ENCODE peak calls at places on chromosomes 5 and 9, in eight cellular contexts. K is CD4-positive, alpha-beta T cell; A is right atrium auricular region; R is suprapubic skin; T is body of pancreas; I is GM12878; S is thoracic aorta; N is IMR-90. G is an unnamed sample. For H3K27me3, the result is how much of the 10 kb centered on the place peaks cover.

GRCh38 chr5:142922223-142922952 is 152.2 kb downstream of the ARHGAP26 start:
- DNase-seq in K (no peak), A (no peak), R (no peak), T (no peak), I (peak), S (no peak), N (peak), G (no peak)

GRCh38 chr5:40929049-40929448 is 19.8 kb downstream of the C7 start:
- DNase-seq in K (no peak), A (no peak), R (no peak), T (no peak), I (no peak), S (no peak), N (no peak), G (no peak)

GRCh38 chr9:121286973-121287721 is 19.2 kb downstream of the GSN start:
- DNase-seq in K (no peak), A (peak), R (peak), T (peak), I (no peak), S (peak), N (peak), G (peak)

GRCh38 chr9:123556464-123557435 is 200.8 kb downstream of the CRB2 start:
- DNase-seq in K (no peak), A (no peak), R (no peak), T (no peak), I (no peak), S (no peak), N (peak), G (no peak)

GRCh38 chr5:172133359-172134029 is 54.5 kb downstream of the STK10 start:
- DNase-seq in K (no peak), A (peak), R (peak), T (no peak), I (no peak), S (peak), N (peak), G (no peak)

GRCh38 chr9:137461663-137462395 is 2.7 kb upstream of the NSMF start:
- DNase-seq in K (peak), A (no peak), R (peak), T (no peak), I (peak), S (no peak), N (no peak), G (peak)

GRCh38 chr9:129313331-129313955 is 135.4 kb upstream of the IER5L start:
- DNase-seq in K (no peak), A (peak), R (peak), T (no peak), I (no peak), S (no peak), N (no peak), G (no peak)

GRCh38 chr9:86082870-86083269 is 16.5 kb downstream of the GOLM1 start:
- DNase-seq in K (no peak), A (no peak), R (no peak), T (no peak), I (no peak), S (no peak), N (no peak), G (no peak)

GRCh38 chr5:126139773-126140172 is 283.4 kb upstream of the GRAMD2B start:
- DNase-seq in K (no peak), A (no peak), R (no peak), T (no peak), I (no peak), S (no peak), N (peak), G (no peak)

GRCh38 chr5:173657745-173658422 is 41.4 kb upstream of the BOD1 start:
- DNase-seq in K (no peak), A (no peak), R (no peak), T (no peak), I (no peak), S (no peak), N (no peak), G (no peak)

GRCh38 chr5:160423025-160423554 is 1.4 kb downstream of the PTTG1 start:
- DNase-seq in K (no peak), A (no peak), R (no peak), T (no peak), I (no peak), S (no peak), N (no peak), G (no peak)

GRCh38 chr9:9998491-9999287 is 614.1 kb downstream of the PTPRD start:
- DNase-seq in K (no peak), A (no peak), R (no peak), T (no peak), I (no peak), S (no peak), N (no peak), G (no peak)

GRCh38 chr9:14313951-14314423 is at the start of gene NFIB:
- DNase-seq in K (no peak), A (no peak), R (peak), T (peak), I (no peak), S (no peak), N (peak), G (peak)

GRCh38 chr9:112809351-112809848 is 58.8 kb downstream of the SNX30 start:
- DNase-seq in K (no peak), A (no peak), R (no peak), T (no peak), I (peak), S (no peak), N (no peak), G (no peak)

GRCh38 chr5:320524-321232 is 836 bp upstream of the AHRR start:
- DNase-seq in K (no peak), A (no peak), R (peak), T (no peak), I (no peak), S (no peak), N (no peak), G (no peak)

GRCh38 chr5:24401767-24402166 is 243.0 kb downstream of the CDH10 start:
- DNase-seq in K (no peak), A (no peak), R (no peak), T (no peak), I (no peak), S (no peak), N (no peak), G (no peak)

GRCh38 chr9:94860678-94861588 is 134.4 kb downstream of the AOPEP start:
- DNase-seq in K (peak), A (no peak), R (no peak), T (no peak), I (peak), S (no peak), N (peak), G (peak)

GRCh38 chr5:151315998-151316597 is 12.5 kb upstream of the SLC36A3 start:
- DNase-seq in K (peak), A (peak), R (peak), T (peak), I (peak), S (peak), N (peak), G (peak)

GRCh38 chr5:69493235-69493925 is 790 bp downstream of the OCLN start:
- DNase-seq in K (no peak), A (no peak), R (no peak), T (peak), I (no peak), S (no peak), N (no peak), G (peak)

GRCh38 chr5:78641060-78641474 is 7.5 kb downstream of the LHFPL2 start:
- DNase-seq in K (no peak), A (no peak), R (no peak), T (no peak), I (peak), S (no peak), N (no peak), G (no peak)

GRCh38 chr5:124634228-124634819 is 112.1 kb downstream of the ZNF608 start:
- DNase-seq in K (no peak), A (no peak), R (no peak), T (no peak), I (no peak), S (no peak), N (peak), G (no peak)

DNA sequence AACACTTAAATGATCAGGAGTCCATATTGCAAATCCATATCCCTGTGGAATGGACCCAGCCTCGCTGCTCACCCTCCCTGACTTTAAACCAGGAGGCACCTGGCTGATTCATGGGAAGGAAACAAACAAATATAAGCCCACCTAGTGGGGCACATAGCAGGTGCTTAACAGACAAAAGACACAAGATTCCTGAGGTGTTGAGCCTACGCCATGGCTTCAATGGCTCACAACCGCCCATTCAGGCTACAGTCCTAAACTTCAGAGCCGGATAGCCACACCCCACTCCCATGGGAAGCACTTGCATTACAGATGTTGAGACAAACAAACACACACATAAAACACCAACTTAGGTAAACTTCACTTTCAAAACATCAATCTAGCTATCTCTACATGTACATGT is 359.9 kb downstream of the ICE1 start:
- DNase-seq in K (no peak), A (no peak), R (no peak), T (no peak), I (no peak), S (no peak), N (no peak), G (no peak)
- H3K27me3 ChIP-seq in K (under half), A (under half), R (under half), T (under half), I (under half), S (under half), N (under half), G (under half)

DNA sequence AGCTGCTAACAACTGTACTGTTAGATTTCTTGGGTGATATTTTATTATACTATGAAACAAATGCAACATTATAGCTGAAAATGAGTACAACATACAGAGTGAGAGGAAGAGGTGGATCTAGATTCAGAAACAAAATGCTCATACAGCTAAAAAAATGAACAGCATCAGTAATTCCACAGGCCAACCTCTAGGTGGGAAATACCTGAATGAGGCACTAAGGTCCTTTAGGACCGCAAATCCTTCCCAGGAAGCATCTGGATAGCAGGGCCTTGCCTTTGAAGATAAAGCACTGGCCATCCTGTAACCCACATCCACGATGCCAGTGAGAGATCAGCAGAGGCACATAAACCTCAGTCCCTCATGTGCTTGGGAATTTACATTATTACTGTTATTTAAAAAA is 310.8 kb downstream of the YTHDC2 start:
- DNase-seq in K (no peak), A (no peak), R (no peak), T (no peak), I (no peak), S (no peak), N (no peak), G (no peak)
- TF ChIP-seq CTCF in K (no peak), A (no peak), R (no peak), T (no peak), I (no peak), S (no peak), N (no peak), G (no peak)

GRCh38 chr9:91714874-91715615 is 235.0 kb downstream of the ROR2 start:
- DNase-seq in K (no peak), A (no peak), R (peak), T (no peak), I (no peak), S (no peak), N (no peak), G (no peak)

GRCh38 chr9:91718071-91718470 is 232.0 kb downstream of the ROR2 start:
- DNase-seq in K (no peak), A (no peak), R (peak), T (no peak), I (no peak), S (no peak), N (no peak), G (no peak)

GRCh38 chr9:91716815-91717214 is 233.2 kb downstream of the ROR2 start:
- DNase-seq in K (no peak), A (no peak), R (no peak), T (no peak), I (no peak), S (no peak), N (no peak), G (no peak)

GRCh38 chr9:91714020-91714721 is 235.9 kb downstream of the ROR2 start:
- DNase-seq in K (no peak), A (no peak), R (peak), T (peak), I (no peak), S (no peak), N (peak), G (peak)

GRCh38 chr9:91716239-91716638 is 233.8 kb downstream of the ROR2 start:
- DNase-seq in K (no peak), A (no peak), R (no peak), T (no peak), I (no peak), S (no peak), N (no peak), G (no peak)
- H3K27me3 ChIP-seq in K (under half), A (under half), R (under half), T (under half), I (under half), S (under half), N (under half), G (under half)

GRCh38 chr5:61357745-61358144 is 25.7 kb downstream of the ZSWIM6 start:
- DNase-seq in K (no peak), A (no peak), R (no peak), T (no peak), I (no peak), S (no peak), N (no peak), G (no peak)
- TF ChIP-seq CTCF in K (no peak), A (no peak), R (no peak), T (peak), I (peak), S (no peak), N (peak), G (peak)

DNA sequence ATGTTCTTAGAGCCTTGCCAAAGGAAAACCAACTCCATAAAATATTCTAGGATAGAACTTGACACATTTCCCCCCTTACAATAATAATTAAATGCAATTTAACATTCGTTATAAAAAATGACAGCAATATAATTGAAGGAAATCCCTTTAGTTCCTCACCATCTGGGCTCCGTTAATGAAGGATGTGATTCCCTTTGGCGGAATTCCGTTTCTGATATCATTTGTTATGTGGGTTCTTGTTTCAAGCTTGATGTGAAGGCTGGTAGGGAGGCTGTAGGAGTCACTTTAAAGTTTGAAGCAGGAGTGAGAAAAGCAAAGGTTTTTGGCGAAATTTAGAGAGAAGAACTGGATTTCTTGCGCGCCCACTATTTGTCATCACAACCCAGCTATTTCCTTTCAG is 4.0 kb downstream of the RGS7BP start:
- DNase-seq in K (no peak), A (no peak), R (no peak), T (no peak), I (no peak), S (no peak), N (no peak), G (no peak)
- H3K27me3 ChIP-seq in K (under half), A (under half), R (under half), T (under half), I (under half), S (under half), N (under half), G (under half)

DNA sequence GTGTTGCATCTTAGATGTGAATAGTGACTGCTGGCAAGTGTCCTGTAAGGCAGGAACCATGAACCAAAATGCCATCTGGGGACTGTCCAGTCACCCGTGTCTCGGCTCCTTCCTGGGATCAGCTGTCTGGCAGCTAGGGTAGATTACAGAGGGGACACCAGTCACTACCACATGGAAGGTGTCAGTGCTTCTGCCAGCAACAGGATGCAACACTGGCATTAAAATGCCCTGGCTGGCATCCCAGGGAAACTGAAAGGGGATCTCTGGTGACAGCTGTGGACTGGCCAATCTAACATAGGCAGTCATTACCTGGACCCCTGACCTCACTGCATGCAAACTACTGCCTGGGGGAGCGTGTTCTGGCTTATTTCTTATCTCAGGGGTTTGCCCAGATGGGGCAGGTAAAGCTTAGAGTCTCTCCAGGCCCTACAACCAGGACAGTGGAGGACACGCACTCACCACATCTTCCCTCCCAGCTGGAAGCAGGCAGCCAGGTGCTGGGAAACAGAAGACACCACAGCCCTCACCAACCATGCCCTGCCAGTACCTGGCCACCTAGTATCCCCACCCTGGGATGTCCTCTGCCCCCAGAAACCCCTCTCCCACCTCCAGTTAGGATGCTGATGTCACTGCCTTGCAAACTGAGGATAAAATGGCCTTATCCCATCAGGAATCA is 83.8 kb downstream of the SEMA4D start:
- DNase-seq in K (no peak), A (no peak), R (no peak), T (no peak), I (no peak), S (no peak), N (no peak), G (no peak)
- TF ChIP-seq CTCF in K (no peak), A (no peak), R (no peak), T (no peak), I (no peak), S (no peak), N (no peak), G (no peak)

DNA sequence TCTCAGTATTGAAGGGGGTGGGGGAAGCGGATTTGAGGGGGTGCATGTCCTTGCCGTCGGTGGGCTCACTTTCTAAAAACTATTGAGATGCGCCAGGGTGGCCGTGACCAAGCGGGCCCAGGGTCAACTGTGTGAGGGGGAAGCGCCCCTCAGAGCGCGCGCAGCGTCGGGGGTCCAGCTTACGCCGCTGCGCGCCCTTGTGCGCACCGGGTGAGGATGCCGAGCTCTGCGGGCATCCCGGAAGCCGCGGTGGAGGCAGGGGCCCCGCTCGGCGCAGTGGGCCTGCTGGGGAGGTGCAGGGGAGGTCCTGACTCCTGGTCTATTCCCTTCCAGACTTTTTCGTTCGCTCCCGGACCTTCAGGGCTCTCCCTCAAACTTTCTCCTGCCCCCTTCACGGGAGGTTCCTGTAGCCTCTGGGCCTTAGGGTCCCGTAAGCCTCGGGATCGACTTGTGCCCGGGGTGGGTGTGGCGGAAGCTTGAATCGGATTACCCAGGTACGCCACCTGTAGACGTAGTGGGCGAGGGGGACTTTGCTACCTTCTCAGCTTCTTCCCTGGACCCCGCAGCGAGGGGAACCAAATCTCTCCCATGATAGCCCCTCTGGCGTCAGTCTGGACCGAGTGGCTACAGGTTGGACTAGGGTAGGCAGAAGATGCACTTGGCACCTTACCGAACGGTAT is 2.5 kb upstream of the PRDM6 start:
- DNase-seq in K (no peak), A (no peak), R (no peak), T (no peak), I (no peak), S (no peak), N (no peak), G (no peak)
- H3K27me3 ChIP-seq in K (half or more), A (under half), R (half or more), T (under half), I (under half), S (under half), N (half or more), G (half or more)

G was measured in transverse colon.